ENCODE peak calls at places on chromosomes 12 and 14, in ten cellular contexts. Q, W, X, Z, H, N, I, O, V and J are unnamed samples.

GRCh38 chr12:120688527-120689071 is 1.6 kb downstream of the MLEC start:
- DNase-seq in X (no peak), I (no peak), N (no peak), Z (no peak), V (no peak), O (no peak), H (no peak), W (no peak), Q (peak; percentile 72), J (peak; percentile 67)

GRCh38 chr12:6462234-6462995 is 8.1 kb downstream of the VAMP1 start:
- DNase-seq in V (no peak), Z (no peak), Q (peak; percentile 18), N (no peak), I (no peak), X (no peak), O (no peak), H (no peak), W (no peak), J (no peak)

GRCh38 chr14:73237219-73237785 is at the start of gene PAPLN:
- DNase-seq in O (no peak), I (peak; percentile 51), W (no peak), H (peak; percentile 52), Z (no peak), V (no peak), Q (no peak), N (no peak), X (peak; percentile 68), J (peak; percentile 45)

GRCh38 chr14:33780035-33780434 is 170.8 kb downstream of the EGLN3 start:
- DNase-seq in X (no peak), O (no peak), N (no peak), W (no peak), I (no peak), Q (no peak), Z (no peak), H (no peak), V (no peak), J (no peak)

GRCh38 chr14:50342211-50343080 is 30.3 kb downstream of the DMAC2L start:
- DNase-seq in V (no peak), W (peak; percentile 59), O (peak; percentile 78), Z (peak; percentile 51), N (no peak), H (peak; percentile 81), X (peak; percentile 57), Q (peak; percentile 84), I (peak; percentile 68), J (peak; percentile 82)

GRCh38 chr12:49121047-49121696 is 10.0 kb downstream of the TUBA1B start:
- DNase-seq in N (no peak), H (peak; percentile 81), V (no peak), W (no peak), I (peak; percentile 44), Q (peak; percentile 65), X (peak; percentile 91), O (no peak), Z (peak; percentile 32), J (peak; percentile 62)

GRCh38 chr14:104889374-104889755 is 24.3 kb downstream of the CEP170B start:
- DNase-seq in X (no peak), Z (peak; percentile 11), Q (no peak), V (peak; percentile 60), W (no peak), O (no peak), I (peak; percentile 12), H (no peak), N (no peak), J (no peak)

GRCh38 chr12:27987311-27987710 is 14.8 kb upstream of the PTHLH start:
- DNase-seq in Z (no peak), I (no peak), W (no peak), Q (no peak), O (no peak), V (no peak), N (no peak), H (no peak), X (no peak), J (no peak)

GRCh38 chr12:127287256-127287655 is 979.7 kb upstream of the TMEM132C start:
- DNase-seq in Q (no peak), I (no peak), H (no peak), O (no peak), Z (no peak), W (no peak), V (no peak), X (no peak), N (no peak), J (no peak)

GRCh38 chr14:37172024-37172869 is at the start of gene SLC25A21:
- DNase-seq in H (peak; percentile 69), I (peak; percentile 77), X (peak; percentile 91), Q (peak; percentile 92), O (peak; percentile 22), Z (peak; percentile 71), W (peak; percentile 44), N (no peak), V (peak; percentile 90), J (peak; percentile 92)

GRCh38 chr12:55707841-55708694 is at the start of gene ITGA7:
- DNase-seq in O (no peak), I (peak; percentile 80), Z (peak; percentile 83), Q (no peak), V (peak; percentile 84), N (no peak), X (no peak), H (no peak), W (no peak), J (no peak)

GRCh38 chr12:54394281-54394719 is 9.8 kb upstream of the ZNF385A start:
- DNase-seq in O (no peak), Q (no peak), Z (no peak), H (peak; percentile 64), X (peak; percentile 68), I (peak; percentile 65), W (no peak), V (no peak), N (no peak), J (peak; percentile 51)

GRCh38 chr14:35390577-35391387 is 13.8 kb downstream of the NFKBIA start:
- DNase-seq in W (no peak), O (no peak), H (no peak), N (no peak), X (no peak), V (no peak), Q (no peak), I (no peak), Z (peak; percentile 15), J (peak; percentile 29)

GRCh38 chr12:31021809-31022492 is 51.7 kb upstream of the DDX11 start:
- DNase-seq in N (no peak), Q (peak; percentile 52), O (no peak), I (no peak), V (no peak), X (no peak), Z (no peak), W (no peak), H (no peak), J (no peak)

GRCh38 chr12:42144174-42144423 is 575 bp downstream of the GXYLT1 start:
- DNase-seq in Z (no peak), Q (no peak), O (no peak), V (no peak), I (peak; percentile 18), H (no peak), X (no peak), N (no peak), W (no peak), J (no peak)

GRCh38 chr12:104788848-104789271 is 169.2 kb downstream of the SLC41A2 start:
- DNase-seq in W (no peak), O (no peak), X (no peak), Z (no peak), V (no peak), Q (no peak), H (no peak), N (no peak), I (no peak), J (no peak)

GRCh38 chr14:89902876-89903275 is 51.7 kb downstream of the EFCAB11 start:
- DNase-seq in I (no peak), Q (peak; percentile 21), O (no peak), V (no peak), N (no peak), Z (no peak), H (no peak), W (no peak), X (no peak), J (no peak)

GRCh38 chr14:91292476-91292875 is 48.0 kb upstream of the GPR68 start:
- DNase-seq in V (no peak), I (no peak), N (no peak), O (no peak), W (no peak), X (no peak), H (no peak), Q (no peak), Z (no peak), J (no peak)
- H3K4me3 ChIP-seq in V (no peak overlapping the region), I (no peak overlapping the region), N (no peak overlapping the region), O (no peak overlapping the region), W (no peak overlapping the region), X (no peak overlapping the region), H (no peak overlapping the region), Q (no peak overlapping the region), Z (no peak overlapping the region), J (no peak overlapping the region)

DNA sequence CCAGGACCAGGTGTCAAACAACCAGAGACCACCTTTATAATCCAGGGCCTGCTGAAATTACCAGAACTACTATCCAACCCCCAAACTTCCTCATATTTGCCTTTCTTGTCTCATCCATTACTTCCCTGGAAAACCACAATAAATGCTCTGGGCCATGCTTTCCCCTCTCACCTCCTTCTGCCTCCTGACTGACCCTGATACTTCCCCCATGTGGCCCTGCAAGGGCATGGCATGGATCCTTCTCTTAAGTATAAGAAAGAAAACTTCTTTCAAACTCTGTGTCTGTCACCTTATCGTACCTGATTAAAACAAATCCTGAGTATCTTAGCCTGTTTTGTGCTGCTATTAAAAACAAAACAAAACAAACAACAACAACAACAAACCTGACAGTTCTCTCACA is 44.7 kb upstream of the CRACR2A start:
- DNase-seq in O (no peak), V (no peak), Z (no peak), X (no peak), Q (no peak), H (no peak), I (no peak), W (no peak), N (no peak), J (peak; percentile 16)
- TF ChIP-seq CTCF in O (no peak), V (no peak), Z (no peak), X (no peak), Q (no peak), H (peak; percentile 31), I (no peak), W (no peak), N (no peak), J (no peak)

GRCh38 chr14:60094306-60094897 is 2.7 kb downstream of the PCNX4 start:
- DNase-seq in N (no peak), X (peak; percentile 16), Q (peak; percentile 16), V (no peak), H (peak; percentile 72), W (no peak), I (no peak), Z (no peak), O (no peak), J (peak; percentile 42)
- H3K4me3 ChIP-seq in N (no peak overlapping the region), X (no peak overlapping the region), Q (no peak overlapping the region), V (no peak overlapping the region), H (peak overlapping the region; percentile 3), W (no peak overlapping the region), I (no peak overlapping the region), Z (peak overlapping the region; percentile 93), O (no peak overlapping the region), J (peak overlapping the region; percentile 79)

DNA sequence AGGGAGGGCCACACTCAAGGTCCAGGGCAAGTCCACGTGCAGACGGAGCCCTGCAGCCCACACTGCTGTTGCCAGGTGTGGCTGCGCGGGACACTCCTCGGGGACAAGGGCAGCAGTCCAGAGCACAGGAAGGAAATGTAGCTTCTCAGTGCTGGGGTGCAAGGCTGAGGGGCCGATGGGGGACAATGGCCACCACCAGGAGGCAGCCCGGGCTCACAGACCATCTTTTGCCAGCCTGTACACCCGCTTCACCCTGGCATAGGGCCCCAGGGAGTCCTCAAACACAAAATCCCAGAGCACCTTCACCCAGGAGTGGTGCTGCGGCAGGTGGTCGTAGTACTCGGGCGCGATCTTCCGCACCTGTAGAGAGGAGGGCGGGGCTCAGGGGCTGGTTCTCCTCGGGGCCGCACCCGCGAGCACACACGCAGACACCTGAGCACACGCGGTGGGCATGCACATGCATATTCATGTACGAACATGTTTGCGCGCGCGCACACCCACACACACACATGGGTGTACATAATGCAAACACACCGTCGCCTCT is 12.8 kb downstream of the DEGS2 start:
- DNase-seq in O (no peak), Q (no peak), I (no peak), H (no peak), N (no peak), W (no peak), X (no peak), Z (no peak), V (no peak), J (no peak)
- TF ChIP-seq CTCF in O (no peak), Q (no peak), I (no peak), H (no peak), N (no peak), W (no peak), X (no peak), Z (no peak), V (peak; percentile 18), J (no peak)